ENCODE peak calls at places on chromosomes 12 and 14, in four cellular contexts. One of them, this sample, is unnamed.

GRCh38 chr12:51836012-51836832 is 12.3 kb downstream of the FIGNL2 start:
- DNase-seq in GM06990: no peak
- DNase-seq in PC-9: no peak
- DNase-seq in psoas muscle: no peak
- DNase-seq in this sample: peak; percentile 57

GRCh38 chr12:96487214-96487613 is 2.2 kb upstream of the CFAP54 start:
- DNase-seq in GM06990: no peak
- DNase-seq in PC-9: peak; percentile 92
- DNase-seq in psoas muscle: no peak
- DNase-seq in this sample: peak; percentile 87

GRCh38 chr14:50666772-50667490 is 1.2 kb downstream of the SAV1 start:
- DNase-seq in GM06990: no peak
- DNase-seq in PC-9: peak; percentile 69
- DNase-seq in psoas muscle: peak; percentile 21
- DNase-seq in this sample: peak; percentile 77

GRCh38 chr12:53292441-53292840 is 2.9 kb upstream of the PFDN5 start:
- DNase-seq in GM06990: no peak
- DNase-seq in PC-9: no peak
- DNase-seq in psoas muscle: no peak
- DNase-seq in this sample: no peak

GRCh38 chr14:73198253-73198652 is 39.1 kb upstream of the PAPLN start:
- DNase-seq in GM06990: no peak
- DNase-seq in PC-9: no peak
- DNase-seq in psoas muscle: no peak
- DNase-seq in this sample: no peak

GRCh38 chr12:67797316-67797741 is 148.8 kb downstream of the DYRK2 start:
- DNase-seq in GM06990: no peak
- DNase-seq in PC-9: no peak
- DNase-seq in psoas muscle: no peak
- DNase-seq in this sample: no peak

GRCh38 chr12:2396448-2396871 is 343.7 kb downstream of the CACNA1C start:
- DNase-seq in GM06990: no peak
- DNase-seq in PC-9: no peak
- DNase-seq in psoas muscle: peak; percentile 48
- DNase-seq in this sample: no peak

GRCh38 chr14:103123634-103124500 is 606 bp downstream of the TNFAIP2 start:
- DNase-seq in GM06990: no peak
- DNase-seq in PC-9: peak; percentile 77
- DNase-seq in psoas muscle: peak; percentile 72
- DNase-seq in this sample: peak; percentile 15

GRCh38 chr12:89384750-89385273 is 32.5 kb upstream of the DUSP6 start:
- DNase-seq in GM06990: no peak
- DNase-seq in PC-9: no peak
- DNase-seq in psoas muscle: no peak
- DNase-seq in this sample: no peak

GRCh38 chr14:33848706-33849454 is 102.0 kb downstream of the EGLN3 start:
- DNase-seq in GM06990: no peak
- DNase-seq in PC-9: peak; percentile 51
- DNase-seq in psoas muscle: peak; percentile 32
- DNase-seq in this sample: peak; percentile 75

GRCh38 chr14:24234095-24235020 is 1.6 kb downstream of the GMPR2 start:
- DNase-seq in GM06990: no peak
- DNase-seq in PC-9: no peak
- DNase-seq in psoas muscle: no peak
- DNase-seq in this sample: no peak

GRCh38 chr12:132803883-132804282 is 24.8 kb downstream of the GOLGA3 start:
- DNase-seq in GM06990: no peak
- DNase-seq in PC-9: no peak
- DNase-seq in psoas muscle: peak; percentile 49
- DNase-seq in this sample: peak; percentile 20

GRCh38 chr14:51860836-51861583 is 598 bp downstream of the GNG2 start:
- DNase-seq in GM06990: no peak
- DNase-seq in PC-9: no peak
- DNase-seq in psoas muscle: no peak
- DNase-seq in this sample: peak; percentile 32

GRCh38 chr14:61420326-61420725 is 98.9 kb downstream of the PRKCH start:
- DNase-seq in GM06990: no peak
- DNase-seq in PC-9: peak; percentile 88
- DNase-seq in psoas muscle: no peak
- DNase-seq in this sample: peak; percentile 93

GRCh38 chr12:65306603-65307501 is 28.4 kb downstream of the MSRB3 start:
- DNase-seq in GM06990: peak; percentile 20
- DNase-seq in PC-9: no peak
- DNase-seq in psoas muscle: peak; percentile 15
- DNase-seq in this sample: peak; percentile 67

GRCh38 chr14:22596354-22596879 is 1.7 kb upstream of the ABHD4 start:
- DNase-seq in GM06990: no peak
- DNase-seq in PC-9: no peak
- DNase-seq in psoas muscle: no peak
- DNase-seq in this sample: no peak

GRCh38 chr12:6469609-6470374 is 685 bp downstream of the VAMP1 start:
- DNase-seq in GM06990: no peak
- DNase-seq in PC-9: no peak
- DNase-seq in psoas muscle: no peak
- DNase-seq in this sample: no peak

GRCh38 chr14:81772391-81772790 is 238.7 kb upstream of the SEL1L start:
- DNase-seq in GM06990: no peak
- DNase-seq in PC-9: no peak
- DNase-seq in psoas muscle: no peak
- DNase-seq in this sample: no peak

GRCh38 chr12:87376722-87377121 is 652.5 kb downstream of the C12orf50 start:
- DNase-seq in GM06990: no peak
- DNase-seq in PC-9: no peak
- DNase-seq in psoas muscle: no peak
- DNase-seq in this sample: peak; percentile 73

GRCh38 chr12:130987151-130987931 is 33.6 kb downstream of the ADGRD1 start:
- DNase-seq in GM06990: no peak
- DNase-seq in PC-9: no peak
- DNase-seq in psoas muscle: no peak
- DNase-seq in this sample: no peak

GRCh38 chr12:6809056-6809455 is 12.6 kb upstream of the GPR162 start:
- DNase-seq in GM06990: no peak
- DNase-seq in PC-9: no peak
- DNase-seq in psoas muscle: no peak
- DNase-seq in this sample: no peak

GRCh38 chr14:59919582-59920377 is at the start of gene LRRC9:
- DNase-seq in GM06990: no peak
- DNase-seq in PC-9: no peak
- DNase-seq in psoas muscle: peak; percentile 9
- DNase-seq in this sample: peak; percentile 11

GRCh38 chr12:102479099-102479887 is 1.1 kb downstream of the IGF1 start:
- DNase-seq in GM06990: peak; percentile 45
- DNase-seq in PC-9: no peak
- DNase-seq in psoas muscle: no peak
- DNase-seq in this sample: peak; percentile 19

GRCh38 chr14:68491793-68492192 is 301.1 kb downstream of the ZFP36L1 start:
- DNase-seq in GM06990: no peak
- DNase-seq in PC-9: no peak
- DNase-seq in psoas muscle: no peak
- DNase-seq in this sample: no peak

GRCh38 chr12:131266591-131267467 is 313.1 kb downstream of the ADGRD1 start:
- DNase-seq in GM06990: no peak
- DNase-seq in PC-9: no peak
- DNase-seq in psoas muscle: no peak
- DNase-seq in this sample: no peak

GRCh38 chr14:92633724-92634123 is 114.7 kb downstream of the LGMN start:
- DNase-seq in GM06990: no peak
- DNase-seq in PC-9: no peak
- DNase-seq in psoas muscle: no peak
- DNase-seq in this sample: no peak

GRCh38 chr14:55927059-55927458 is 191.2 kb upstream of the PELI2 start:
- DNase-seq in GM06990: no peak
- DNase-seq in PC-9: no peak
- DNase-seq in psoas muscle: no peak
- DNase-seq in this sample: no peak

GRCh38 chr14:37985826-37986470 is 221.8 kb upstream of the SSTR1 start:
- DNase-seq in GM06990: no peak
- DNase-seq in PC-9: no peak
- DNase-seq in psoas muscle: no peak
- DNase-seq in this sample: peak; percentile 48

GRCh38 chr12:95918194-95918993 is 24.0 kb downstream of the CCDC38 start:
- DNase-seq in GM06990: no peak
- DNase-seq in PC-9: peak; percentile 39
- DNase-seq in psoas muscle: no peak
- DNase-seq in this sample: peak; percentile 65

GRCh38 chr14:89190779-89191513 is 226.1 kb downstream of the FOXN3 start:
- DNase-seq in GM06990: no peak
- DNase-seq in PC-9: no peak
- DNase-seq in psoas muscle: no peak
- DNase-seq in this sample: no peak

GRCh38 chr12:26845057-26845666 is 12.2 kb upstream of the ITPR2 start:
- DNase-seq in GM06990: no peak
- DNase-seq in PC-9: no peak
- DNase-seq in psoas muscle: peak; percentile 56
- DNase-seq in this sample: peak; percentile 46

GRCh38 chr12:78865297-78865955 is 852 bp downstream of the SYT1 start:
- DNase-seq in GM06990: no peak
- DNase-seq in PC-9: no peak
- DNase-seq in psoas muscle: no peak
- DNase-seq in this sample: no peak

GRCh38 chr14:99971929-99972747 is 93.1 kb upstream of the EVL start:
- DNase-seq in GM06990: peak; percentile 31
- DNase-seq in PC-9: no peak
- DNase-seq in psoas muscle: no peak
- DNase-seq in this sample: no peak

GRCh38 chr12:24153041-24153440 is 203.6 kb upstream of the SOX5 start:
- DNase-seq in GM06990: no peak
- DNase-seq in PC-9: no peak
- DNase-seq in psoas muscle: no peak
- DNase-seq in this sample: no peak

GRCh38 chr12:130088509-130088908 is 73.8 kb upstream of the FZD10 start:
- DNase-seq in GM06990: no peak
- DNase-seq in PC-9: no peak
- DNase-seq in psoas muscle: no peak
- DNase-seq in this sample: no peak

GRCh38 chr14:94656043-94656442 is 43.9 kb downstream of the SERPINA3 start:
- DNase-seq in GM06990: no peak
- DNase-seq in PC-9: no peak
- DNase-seq in psoas muscle: no peak
- DNase-seq in this sample: no peak

GRCh38 chr14:103033744-103034143 is 23.6 kb downstream of the CDC42BPB start:
- DNase-seq in GM06990: no peak
- DNase-seq in PC-9: peak; percentile 58
- DNase-seq in psoas muscle: no peak
- DNase-seq in this sample: no peak

GRCh38 chr12:93163260-93164036 is 214.3 kb upstream of the NUDT4 start:
- DNase-seq in GM06990: no peak
- DNase-seq in PC-9: peak; percentile 66
- DNase-seq in psoas muscle: no peak
- DNase-seq in this sample: no peak

GRCh38 chr12:753401-754237 is 1.2 kb downstream of the WNK1 start:
- DNase-seq in GM06990: peak; percentile 72
- DNase-seq in PC-9: no peak
- DNase-seq in psoas muscle: peak; percentile 55
- DNase-seq in this sample: no peak
- TF ChIP-seq CTCF in GM06990: peak; percentile 23
- TF ChIP-seq CTCF in PC-9: no peak
- TF ChIP-seq CTCF in psoas muscle: peak; percentile 15
- TF ChIP-seq CTCF in this sample: no peak

GRCh38 chr12:80701388-80701787 is 6.0 kb upstream of the MYF6 start:
- DNase-seq in GM06990: no peak
- DNase-seq in PC-9: no peak
- DNase-seq in psoas muscle: no peak
- DNase-seq in this sample: no peak

GRCh38 chr12:80702889-80703605 is 4.4 kb upstream of the MYF6 start:
- DNase-seq in GM06990: peak; percentile 52
- DNase-seq in PC-9: peak; percentile 75
- DNase-seq in psoas muscle: no peak
- DNase-seq in this sample: peak; percentile 82

GRCh38 chr12:80698847-80699542 is 8.4 kb upstream of the MYF6 start:
- DNase-seq in GM06990: no peak
- DNase-seq in PC-9: no peak
- DNase-seq in psoas muscle: no peak
- DNase-seq in this sample: no peak

GRCh38 chr12:80698266-80698665 is 9.2 kb upstream of the MYF6 start:
- DNase-seq in GM06990: no peak
- DNase-seq in PC-9: no peak
- DNase-seq in psoas muscle: no peak
- DNase-seq in this sample: no peak

DNA sequence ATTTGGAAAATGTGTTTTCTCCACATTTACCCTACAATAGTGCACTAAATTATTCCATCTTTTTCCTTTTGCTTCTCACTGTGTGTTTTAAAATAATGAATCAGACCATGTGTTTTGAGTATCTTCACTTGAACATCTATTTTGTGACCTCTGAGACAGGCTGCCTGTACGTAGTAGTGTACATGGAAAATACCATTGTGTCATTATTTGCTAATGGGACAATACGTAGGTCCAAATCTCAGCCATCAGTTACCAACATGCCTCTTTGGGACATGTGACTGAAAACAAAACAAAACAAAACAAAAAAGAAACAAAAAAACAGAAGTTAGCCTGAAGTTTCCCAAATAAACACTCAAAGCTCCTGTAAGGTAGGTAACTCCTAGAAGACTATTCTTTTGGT is 7.1 kb upstream of the MYF6 start:
- DNase-seq in GM06990: no peak
- DNase-seq in PC-9: no peak
- DNase-seq in psoas muscle: no peak
- DNase-seq in this sample: no peak
- H3K4me3 ChIP-seq in GM06990: no peak overlapping the region
- H3K4me3 ChIP-seq in PC-9: no peak overlapping the region
- H3K4me3 ChIP-seq in psoas muscle: peak overlapping the region; percentile 76
- H3K4me3 ChIP-seq in this sample: no peak overlapping the region

GRCh38 chr12:71896171-71896570 is 42.5 kb upstream of the TPH2 start:
- DNase-seq in GM06990: no peak
- DNase-seq in PC-9: no peak
- DNase-seq in psoas muscle: no peak
- DNase-seq in this sample: no peak

GRCh38 chr12:71904629-71905028 is 34.0 kb upstream of the TPH2 start:
- DNase-seq in GM06990: no peak
- DNase-seq in PC-9: no peak
- DNase-seq in psoas muscle: no peak
- DNase-seq in this sample: no peak

GRCh38 chr12:71900091-71900490 is 38.6 kb upstream of the TPH2 start:
- DNase-seq in GM06990: no peak
- DNase-seq in PC-9: no peak
- DNase-seq in psoas muscle: no peak
- DNase-seq in this sample: peak; percentile 46
- TF ChIP-seq CTCF in GM06990: no peak
- TF ChIP-seq CTCF in PC-9: peak; percentile 39
- TF ChIP-seq CTCF in psoas muscle: no peak
- TF ChIP-seq CTCF in this sample: peak; percentile 20

GRCh38 chr12:110721570-110721969 is 21.1 kb downstream of the PPP1CC start:
- DNase-seq in GM06990: no peak
- DNase-seq in PC-9: no peak
- DNase-seq in psoas muscle: no peak
- DNase-seq in this sample: no peak
- H3K4me3 ChIP-seq in GM06990: no peak overlapping the region
- H3K4me3 ChIP-seq in PC-9: no peak overlapping the region
- H3K4me3 ChIP-seq in psoas muscle: no peak overlapping the region
- H3K4me3 ChIP-seq in this sample: no peak overlapping the region

This sample was measured in epithelial cell of esophagus.